ENCODE peak calls at places on chromosomes 12 and 14, in five cellular contexts. J is D341Med, U is iris pigment epithelial cell, K is HL-60, V is midbrain. T is an unnamed sample.

GRCh38 chr14:54116972-54117371 is 160.3 kb upstream of the BMP4 start:
- DNase-seq in J (no peak), U (peak), K (no peak), V (no peak), T (no peak)

GRCh38 chr14:91796622-91797347 is 64.9 kb upstream of the CATSPERB start:
- DNase-seq in J (no peak), U (peak), K (no peak), V (no peak), T (no peak)

GRCh38 chr14:68771631-68772030 is 21.2 kb downstream of the ZFP36L1 start:
- DNase-seq in J (no peak), U (no peak), K (no peak), V (no peak), T (peak)

GRCh38 chr14:65413739-65414045 is 1.2 kb downstream of the FUT8 start:
- DNase-seq in J (no peak), U (no peak), K (no peak), V (peak), T (no peak)

GRCh38 chr12:71455028-71455737 is 15.6 kb downstream of the LGR5 start:
- DNase-seq in J (no peak), U (no peak), K (no peak), V (no peak), T (no peak)

GRCh38 chr14:57871487-57872080 is 5.7 kb upstream of the SLC35F4 start:
- DNase-seq in J (peak), U (peak), K (peak), V (peak), T (peak)

GRCh38 chr14:63050694-63051093 is 5.4 kb upstream of the KCNH5 start:
- DNase-seq in J (no peak), U (no peak), K (no peak), V (no peak), T (no peak)

GRCh38 chr14:97580923-97581495 is 783.8 kb downstream of the VRK1 start:
- DNase-seq in J (no peak), U (no peak), K (no peak), V (no peak), T (no peak)

GRCh38 chr14:51395361-51395849 is 155.4 kb downstream of the TMX1 start:
- DNase-seq in J (peak), U (peak), K (no peak), V (peak), T (peak)

GRCh38 chr12:66113471-66113870 is 17.1 kb downstream of the LLPH start:
- DNase-seq in J (no peak), U (no peak), K (no peak), V (no peak), T (no peak)

GRCh38 chr12:116343331-116343884 is 65.9 kb upstream of the MED13L start:
- DNase-seq in J (no peak), U (no peak), K (no peak), V (no peak), T (no peak)

GRCh38 chr12:126202138-126202537 is 1136.9 kb downstream of the AACS start:
- DNase-seq in J (no peak), U (no peak), K (peak), V (no peak), T (no peak)

GRCh38 chr12:105960319-105961076 is 178.3 kb downstream of the NUAK1 start:
- DNase-seq in J (no peak), U (peak), K (no peak), V (no peak), T (no peak)

GRCh38 chr12:43758247-43758727 is 303 bp downstream of the PUS7L start:
- DNase-seq in J (peak), U (peak), K (no peak), V (peak), T (peak)

GRCh38 chr14:104693482-104694431 is 4.3 kb downstream of the INF2 start:
- DNase-seq in J (no peak), U (no peak), K (no peak), V (peak), T (peak)

GRCh38 chr12:115988193-115988592 is 289.3 kb downstream of the MED13L start:
- DNase-seq in J (no peak), U (no peak), K (no peak), V (no peak), T (no peak)

GRCh38 chr12:47715393-47715876 is 9.6 kb upstream of the RPAP3 start:
- DNase-seq in J (peak), U (peak), K (peak), V (peak), T (peak)